ENCODE peak calls at places on chromosomes 12 and 14, in six cellular contexts. O is fibroblast of lung, P is heart right ventricle, K is SJSA1, L is neuronal stem cell, F is left ventricle myocardium inferior. W is an unnamed sample.

GRCh38 chr14:38137005-38137404 is 70.7 kb upstream of the SSTR1 start:
- DNase-seq in O (no peak), L (no peak), F (no peak), P (no peak), K (no peak), W (no peak)

GRCh38 chr14:76015191-76015590 is 29.6 kb downstream of the IFT43 start:
- DNase-seq in P (no peak), O (peak; percentile 18), L (no peak), K (no peak), F (no peak), W (no peak)

GRCh38 chr14:36515896-36516718 is 3.9 kb downstream of the NKX2-1 start:
- DNase-seq in F (no peak), P (no peak), O (peak; percentile 52), L (no peak), K (no peak), W (no peak)

GRCh38 chr14:96592591-96593388 is 90.6 kb downstream of the PAPOLA start:
- DNase-seq in K (no peak), O (peak; percentile 30), P (peak; percentile 54), L (peak; percentile 26), F (peak; percentile 41), W (peak; percentile 63)

GRCh38 chr12:52608826-52609630 is 7.8 kb upstream of the KRT72 start:
- DNase-seq in L (no peak), F (no peak), K (no peak), O (no peak), P (no peak), W (no peak)

GRCh38 chr14:92698393-92698792 is 50.0 kb downstream of the LGMN start:
- DNase-seq in L (no peak), F (no peak), P (no peak), O (no peak), K (no peak), W (no peak)

GRCh38 chr12:126342866-126343265 is 1277.6 kb downstream of the AACS start:
- DNase-seq in F (no peak), K (no peak), O (no peak), L (no peak), P (no peak), W (no peak)

GRCh38 chr14:99320621-99321235 is 48.7 kb upstream of the BCL11B start:
- DNase-seq in F (no peak), O (no peak), K (no peak), L (no peak), P (no peak), W (no peak)

GRCh38 chr12:464484-465267 is 4.9 kb downstream of the B4GALNT3 start:
- DNase-seq in F (no peak), L (no peak), O (peak; percentile 26), P (peak; percentile 20), K (no peak), W (no peak)

GRCh38 chr14:51978566-51979398 is 10.6 kb upstream of the RTRAF start:
- DNase-seq in O (peak; percentile 59), P (peak; percentile 76), F (peak; percentile 81), K (peak; percentile 61), L (peak; percentile 86), W (peak; percentile 76)

GRCh38 chr12:122845865-122846621 is 10.8 kb downstream of the HIP1R start:
- DNase-seq in F (no peak), L (no peak), P (no peak), K (no peak), O (no peak), W (no peak)

GRCh38 chr14:53237488-53237887 is 84.4 kb upstream of the DDHD1 start:
- DNase-seq in K (no peak), P (no peak), F (no peak), O (no peak), L (no peak), W (no peak)

GRCh38 chr12:72133497-72134055 is 138.6 kb upstream of the TRHDE start:
- DNase-seq in K (no peak), L (no peak), F (no peak), O (no peak), P (no peak), W (no peak)

GRCh38 chr14:71713061-71713850 is 219.0 kb upstream of the RGS6 start:
- DNase-seq in P (no peak), F (no peak), L (no peak), K (no peak), O (peak; percentile 62), W (no peak)

GRCh38 chr12:52151859-52152783 is 39.7 kb downstream of the KRT80 start:
- DNase-seq in O (peak; percentile 47), K (no peak), F (peak; percentile 77), P (peak; percentile 82), L (peak; percentile 68), W (peak; percentile 82)

GRCh38 chr14:92323031-92323915 is at the start of gene SLC24A4:
- DNase-seq in L (peak; percentile 37), F (no peak), K (no peak), P (peak; percentile 19), O (peak; percentile 22), W (no peak)

DNA sequence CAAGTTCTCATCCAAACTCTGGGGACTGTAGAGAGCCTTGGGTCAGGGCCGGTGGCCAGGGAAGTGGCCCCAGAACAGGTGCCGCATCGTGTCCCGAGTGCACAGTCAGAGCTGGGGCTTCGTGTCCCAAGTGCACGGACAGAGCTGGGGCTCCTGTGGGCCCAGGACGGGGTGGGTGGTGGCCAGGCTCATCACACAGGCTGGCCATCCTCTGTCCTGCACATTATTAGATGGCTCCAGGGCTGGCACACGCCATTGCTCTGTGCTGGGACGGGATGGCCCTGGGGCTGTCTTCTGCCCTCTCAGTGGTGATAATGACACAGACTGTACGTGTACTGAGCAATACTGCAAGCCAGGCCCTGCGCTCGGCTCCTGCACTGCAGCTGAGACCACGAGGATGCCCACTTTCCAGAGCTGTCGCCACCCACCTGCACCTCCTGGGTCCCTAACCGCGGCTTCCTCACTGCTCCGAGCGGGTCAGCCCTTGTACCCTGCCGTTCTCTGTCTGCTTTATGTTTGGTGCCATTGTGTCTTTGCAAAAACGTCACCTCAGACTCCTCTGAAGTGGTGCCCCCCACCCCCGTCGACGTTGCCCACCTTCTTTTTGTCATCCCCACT is 1.9 kb downstream of the FBRSL1 start:
- DNase-seq in O (no peak), P (no peak), K (no peak), L (no peak), F (no peak), W (no peak)
- H3K4me3 ChIP-seq in O (peak overlapping the region; percentile 89), P (peak overlapping the region; percentile 79), K (peak overlapping the region; percentile 52), L (no peak overlapping the region), F (peak overlapping the region; percentile 88), W (peak overlapping the region; percentile 42)

DNA sequence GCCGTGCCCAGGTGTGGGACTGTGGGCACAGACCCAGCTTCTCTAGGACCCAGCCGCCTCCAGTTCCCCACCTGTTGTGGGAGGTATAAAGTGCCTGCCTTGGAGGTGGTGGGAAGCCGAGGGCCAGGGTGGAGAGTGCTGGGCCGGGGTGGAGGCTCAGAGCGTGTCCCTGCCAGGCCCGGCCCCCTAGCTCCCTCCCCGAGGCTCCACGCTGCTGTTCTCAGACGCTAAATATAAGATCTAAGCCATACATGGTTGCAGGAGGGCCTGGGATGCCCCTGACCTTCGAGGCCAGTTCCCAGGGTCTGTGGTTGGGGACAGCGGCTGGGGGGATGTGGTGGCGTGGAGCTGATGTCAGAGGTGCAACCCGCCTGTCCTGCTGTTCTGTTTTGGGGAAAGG is 10.8 kb downstream of the INF2 start:
- DNase-seq in O (no peak), P (no peak), F (no peak), K (no peak), L (no peak), W (no peak)
- H3K4me1 ChIP-seq in O (peaks cover 22% of the 10 kb centered on the region), P (peaks cover 46% of the 10 kb centered on the region), F (peaks cover 71% of the 10 kb centered on the region), K (peaks cover 5% of the 10 kb centered on the region), L (peaks cover 2% of the 10 kb centered on the region), W (peaks cover 12% of the 10 kb centered on the region)

GRCh38 chr12:12745576-12746211 is 28.5 kb downstream of the CDKN1B start:
- DNase-seq in K (no peak), P (no peak), L (no peak), F (no peak), O (peak; percentile 59), W (no peak)

GRCh38 chr12:12747281-12747680 is 30.1 kb downstream of the CDKN1B start:
- DNase-seq in K (no peak), O (no peak), F (no peak), L (no peak), P (no peak), W (no peak)

GRCh38 chr12:12748051-12748450 is 30.9 kb downstream of the CDKN1B start:
- DNase-seq in K (no peak), F (no peak), O (no peak), L (no peak), P (no peak), W (no peak)

GRCh38 chr12:12744556-12745305 is 27.6 kb downstream of the CDKN1B start:
- DNase-seq in L (no peak), P (no peak), K (no peak), F (no peak), O (no peak), W (no peak)

GRCh38 chr12:12749433-12749832 is 32.3 kb downstream of the CDKN1B start:
- DNase-seq in F (no peak), K (peak; percentile 83), O (peak; percentile 48), P (no peak), L (no peak), W (no peak)
- H3K4me3 ChIP-seq in F (peak overlapping the region; percentile 42), K (peak overlapping the region; percentile 40), O (no peak overlapping the region), P (no peak overlapping the region), L (no peak overlapping the region), W (no peak overlapping the region)

DNA sequence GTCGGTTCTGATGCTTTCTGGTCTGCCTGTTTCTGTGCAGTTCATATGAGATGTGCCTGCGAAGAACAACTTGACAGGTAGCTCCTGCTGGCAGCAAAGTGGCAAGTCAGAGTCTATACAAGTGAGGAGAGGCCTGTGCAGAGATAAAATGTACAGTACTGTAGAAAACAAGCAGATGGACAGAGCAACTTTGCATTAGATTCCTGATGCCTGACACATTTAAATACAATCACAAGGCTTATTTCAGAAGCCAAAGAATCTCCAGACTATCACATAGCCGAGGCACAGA is 936.0 kb downstream of the DIO2 start:
- DNase-seq in L (no peak), O (no peak), P (no peak), K (no peak), F (no peak), W (no peak)
- H3K4me1 ChIP-seq in L (peaks cover 12% of the 10 kb centered on the region), O (no peaks in the 10 kb centered on the region), P (no peaks in the 10 kb centered on the region), K (peaks cover 5% of the 10 kb centered on the region), F (peaks cover 21% of the 10 kb centered on the region), W (no peaks in the 10 kb centered on the region)

DNA sequence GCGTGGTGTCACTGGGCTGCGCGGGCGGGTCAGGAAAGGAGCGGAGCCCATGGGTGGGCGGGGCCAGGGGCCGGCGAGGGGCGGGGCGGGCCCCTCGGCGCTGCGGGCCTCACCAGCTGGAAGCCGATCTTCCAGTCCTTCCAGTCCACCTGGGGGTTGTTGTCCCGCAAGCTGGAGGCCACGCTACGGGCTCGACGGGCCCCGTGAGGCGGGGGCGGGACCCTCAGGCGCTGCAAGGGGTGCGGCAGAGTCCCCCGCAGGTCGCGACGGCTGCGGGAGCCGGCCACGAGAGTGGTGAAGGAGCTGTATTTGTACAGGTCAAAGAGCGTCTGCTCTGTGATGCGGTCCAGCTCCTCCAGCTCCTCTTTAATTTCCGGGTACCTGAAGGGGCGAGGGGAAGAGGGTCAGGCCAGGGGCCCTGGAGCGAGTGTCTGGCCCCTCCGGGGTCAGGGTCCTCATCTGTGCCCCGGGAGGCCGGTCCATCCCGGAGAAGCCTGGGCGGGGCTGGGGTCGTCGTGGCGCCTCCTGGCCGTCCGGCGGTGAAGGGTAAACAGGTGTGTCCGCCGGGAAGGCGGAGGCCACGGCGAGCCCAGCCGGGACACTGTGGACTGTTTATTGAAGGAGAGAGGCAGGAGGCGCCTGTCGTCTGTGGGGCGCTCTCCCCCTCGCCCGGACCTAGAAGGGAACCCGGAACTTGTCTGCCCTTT is 11.9 kb downstream of the SCNN1A start:
- DNase-seq in K (no peak), F (peak; percentile 82), P (peak; percentile 83), L (no peak), O (peak; percentile 36), W (peak; percentile 59)
- H3K4me3 ChIP-seq in K (peak overlapping the region; percentile 19), F (peak overlapping the region; percentile 74), P (peak overlapping the region; percentile 82), L (peak overlapping the region; percentile 70), O (peak overlapping the region; percentile 49), W (peak overlapping the region; percentile 73)